ENCODE peak calls at places on chromosomes 12 and 14, in nine cellular contexts. S is COR-L47, L is globus pallidus, I is lung, C is AG08395, X is aorta, F is BE2C, U is neuronal stem cell, A is Right ventricle myocardium inferior. D is an unnamed sample.

GRCh38 chr14:53962954-53963490 is 6.4 kb upstream of the BMP4 start:
- DNase-seq in S (no peak), L (no peak), I (no peak), C (no peak), X (no peak), F (no peak), U (no peak), A (no peak), D (no peak)

GRCh38 chr12:33649992-33650391 is 210.4 kb upstream of the SYT10 start:
- DNase-seq in S (no peak), L (no peak), I (no peak), C (no peak), X (no peak), F (no peak), U (no peak), A (no peak), D (no peak)

GRCh38 chr12:120093592-120094355 is 22.8 kb downstream of the RAB35 start:
- DNase-seq in S (no peak), L (no peak), I (no peak), C (no peak), X (no peak), F (peak; percentile 92), U (no peak), A (peak; percentile 61), D (no peak)

GRCh38 chr14:36194645-36195044 is 18.1 kb upstream of the PTCSC3 start:
- DNase-seq in S (peak; percentile 67), L (no peak), I (no peak), C (no peak), X (no peak), F (no peak), U (no peak), A (no peak), D (no peak)

GRCh38 chr14:71117839-71118743 is 210.8 kb downstream of the PCNX1 start:
- DNase-seq in S (no peak), L (no peak), I (no peak), C (peak; percentile 59), X (no peak), F (no peak), U (no peak), A (no peak), D (no peak)

GRCh38 chr14:101459392-101459900 is 101.8 kb upstream of the DIO3 start:
- DNase-seq in S (no peak), L (no peak), I (no peak), C (no peak), X (no peak), F (no peak), U (peak; percentile 20), A (no peak), D (no peak)

GRCh38 chr12:84585996-84586395 is 326.6 kb downstream of the SLC6A15 start:
- DNase-seq in S (no peak), L (no peak), I (no peak), C (peak; percentile 6), X (no peak), F (no peak), U (no peak), A (no peak), D (no peak)

GRCh38 chr12:52213541-52214420 is 19.3 kb upstream of the KRT7 start:
- DNase-seq in S (peak; percentile 59), L (peak; percentile 60), I (peak; percentile 85), C (peak; percentile 91), X (peak; percentile 85), F (peak; percentile 90), U (peak; percentile 76), A (peak; percentile 83), D (peak; percentile 73)

GRCh38 chr12:116969615-116970575 is 59.1 kb downstream of the FBXW8 start:
- DNase-seq in S (no peak), L (no peak), I (no peak), C (peak; percentile 63), X (no peak), F (peak; percentile 96), U (no peak), A (peak; percentile 77), D (no peak)

GRCh38 chr12:103241184-103241583 is 254.6 kb downstream of the C12orf42 start:
- DNase-seq in S (peak; percentile 94), L (no peak), I (no peak), C (no peak), X (no peak), F (no peak), U (no peak), A (no peak), D (no peak)

GRCh38 chr12:104638218-104638617 is 181.5 kb downstream of the CHST11 start:
- DNase-seq in S (no peak), L (no peak), I (no peak), C (no peak), X (no peak), F (no peak), U (no peak), A (no peak), D (no peak)

GRCh38 chr12:111616177-111616623 is 17.1 kb upstream of the ATXN2 start:
- DNase-seq in S (no peak), L (no peak), I (no peak), C (peak; percentile 29), X (no peak), F (no peak), U (no peak), A (no peak), D (no peak)

GRCh38 chr12:123041811-123042655 is 61.6 kb downstream of the ARL6IP4 start:
- DNase-seq in S (no peak), L (no peak), I (no peak), C (no peak), X (no peak), F (no peak), U (no peak), A (peak; percentile 25), D (no peak)

GRCh38 chr12:46915082-46915481 is 89.3 kb upstream of the SLC38A4 start:
- DNase-seq in S (no peak), L (no peak), I (no peak), C (peak; percentile 88), X (peak; percentile 62), F (no peak), U (no peak), A (no peak), D (no peak)

GRCh38 chr12:62522984-62523383 is 56.4 kb downstream of the MON2 start:
- DNase-seq in S (no peak), L (peak; percentile 43), I (no peak), C (no peak), X (no peak), F (no peak), U (no peak), A (no peak), D (peak; percentile 35)

GRCh38 chr14:65156568-65157366 is 54.5 kb upstream of the MAX start:
- DNase-seq in S (no peak), L (no peak), I (peak; percentile 58), C (peak; percentile 88), X (peak; percentile 64), F (no peak), U (no peak), A (peak; percentile 64), D (no peak)

GRCh38 chr12:104680070-104680469 is 223.3 kb downstream of the CHST11 start:
- DNase-seq in S (peak; percentile 18), L (no peak), I (no peak), C (no peak), X (no peak), F (peak; percentile 31), U (no peak), A (no peak), D (no peak)

GRCh38 chr12:12872139-12872933 is 19.0 kb upstream of the GPRC5A start:
- DNase-seq in S (no peak), L (no peak), I (peak; percentile 57), C (peak; percentile 24), X (no peak), F (no peak), U (no peak), A (no peak), D (no peak)

GRCh38 chr12:116559330-116560080 is at the start of gene MAP1LC3B2:
- DNase-seq in S (no peak), L (peak; percentile 62), I (peak; percentile 65), C (peak; percentile 76), X (peak; percentile 77), F (no peak), U (no peak), A (peak; percentile 75), D (peak; percentile 53)

D was measured in midbrain.